ENCODE peak calls at places on chromosome 15, in ten cellular contexts. S is mammary epithelial cell; A is CD4-positive, alpha-beta T cell; N is tibial nerve; M is heart left ventricle; G is adrenal gland; O is body of pancreas; Y is esophagus muscularis mucosa; X is kidney; D is SK-N-SH. I is an unnamed sample.

GRCh38 chr15:56772868-56773639 is 39.7 kb upstream of the ZNF280D start:
- DNase-seq in S (no peak), A (no peak), N (no peak), M (no peak), G (no peak), O (no peak), Y (no peak), X (no peak), D (no peak), I (no peak)

GRCh38 chr15:60392986-60393811 is 4.6 kb downstream of the ANXA2 start:
- DNase-seq in S (peak), A (no peak), N (peak), M (no peak), G (peak), O (peak), Y (no peak), X (peak), D (no peak), I (no peak)

GRCh38 chr15:22968356-22968755 is 11.8 kb downstream of the CYFIP1 start:
- DNase-seq in S (peak), A (no peak), N (no peak), M (no peak), G (no peak), O (no peak), Y (no peak), X (no peak), D (no peak), I (no peak)

GRCh38 chr15:69784808-69785550 is 312.7 kb downstream of the TLE3 start:
- DNase-seq in S (no peak), A (no peak), N (no peak), M (no peak), G (no peak), O (no peak), Y (peak), X (no peak), D (no peak), I (no peak)

GRCh38 chr15:59002418-59002859 is 15.0 kb downstream of the RNF111 start:
- DNase-seq in S (no peak), A (no peak), N (no peak), M (no peak), G (no peak), O (no peak), Y (no peak), X (no peak), D (no peak), I (no peak)

GRCh38 chr15:40336129-40337122 is 4.3 kb downstream of the CCDC9B start:
- DNase-seq in S (no peak), A (no peak), N (no peak), M (peak), G (no peak), O (peak), Y (no peak), X (peak), D (no peak), I (peak)

GRCh38 chr15:92819312-92820232 is 80.6 kb upstream of the CHD2 start:
- DNase-seq in S (peak), A (no peak), N (no peak), M (no peak), G (no peak), O (no peak), Y (no peak), X (no peak), D (peak), I (no peak)

GRCh38 chr15:55742927-55743614 is at the start of gene PRTG:
- DNase-seq in S (peak), A (no peak), N (peak), M (peak), G (peak), O (peak), Y (no peak), X (peak), D (peak), I (peak)

GRCh38 chr15:65066001-65066634 is 1.7 kb downstream of the RASL12 start:
- DNase-seq in S (no peak), A (no peak), N (no peak), M (no peak), G (no peak), O (no peak), Y (no peak), X (no peak), D (no peak), I (no peak)

GRCh38 chr15:63264685-63265302 is 12.6 kb upstream of the APH1B start:
- DNase-seq in S (no peak), A (no peak), N (no peak), M (no peak), G (no peak), O (no peak), Y (no peak), X (no peak), D (peak), I (no peak)

GRCh38 chr15:33045066-33045810 is 149.3 kb downstream of the FMN1 start:
- DNase-seq in S (no peak), A (no peak), N (no peak), M (peak), G (no peak), O (no peak), Y (no peak), X (peak), D (no peak), I (no peak)

GRCh38 chr15:31377030-31377429 is 50.4 kb downstream of the KLF13 start:
- DNase-seq in S (no peak), A (no peak), N (no peak), M (peak), G (no peak), O (no peak), Y (no peak), X (peak), D (no peak), I (no peak)

GRCh38 chr15:29747837-29748417 is 74.3 kb downstream of the TJP1 start:
- DNase-seq in S (no peak), A (no peak), N (no peak), M (no peak), G (no peak), O (no peak), Y (no peak), X (no peak), D (peak), I (no peak)

GRCh38 chr15:94485148-94485719 is 253.9 kb downstream of the MCTP2 start:
- DNase-seq in S (no peak), A (no peak), N (no peak), M (no peak), G (no peak), O (no peak), Y (no peak), X (no peak), D (no peak), I (no peak)

GRCh38 chr15:31313223-31313622 is 13.4 kb upstream of the KLF13 start:
- DNase-seq in S (no peak), A (no peak), N (no peak), M (no peak), G (no peak), O (no peak), Y (no peak), X (no peak), D (no peak), I (no peak)

GRCh38 chr15:71677766-71678165 is 132.6 kb upstream of the NR2E3 start:
- DNase-seq in S (no peak), A (no peak), N (no peak), M (no peak), G (no peak), O (no peak), Y (no peak), X (no peak), D (no peak), I (peak)

GRCh38 chr15:67745059-67745993 is 80.0 kb upstream of the SKOR1 start:
- DNase-seq in S (peak), A (no peak), N (no peak), M (no peak), G (no peak), O (no peak), Y (no peak), X (no peak), D (no peak), I (no peak)

GRCh38 chr15:45111390-45112142 is 2.4 kb downstream of the DUOX2 start:
- DNase-seq in S (no peak), A (no peak), N (no peak), M (no peak), G (no peak), O (no peak), Y (no peak), X (no peak), D (peak), I (no peak)

DNA sequence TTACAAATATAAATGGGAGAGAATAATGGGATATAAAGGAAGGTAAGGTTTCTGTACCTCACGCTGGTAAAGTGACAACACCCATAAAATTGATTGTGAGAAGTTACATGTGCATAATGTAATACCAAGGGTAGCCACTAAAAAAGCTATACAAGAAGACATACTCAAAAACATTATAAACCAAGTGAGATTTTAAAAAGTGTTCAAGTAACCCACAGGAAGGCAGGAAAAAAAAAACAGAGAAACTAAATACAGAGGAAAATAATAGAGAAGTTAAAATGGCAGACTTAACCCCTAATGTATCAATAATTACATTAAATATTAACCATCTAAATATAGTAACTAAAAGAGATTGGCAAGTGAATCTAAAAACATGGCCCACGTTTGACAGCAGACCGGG is 76.3 kb downstream of the PCSK6 start:
- DNase-seq in S (no peak), A (no peak), N (no peak), M (no peak), G (no peak), O (no peak), Y (no peak), X (no peak), D (no peak), I (no peak)
- H3K27ac ChIP-seq in S (no peak), A (no peak), N (no peak), M (no peak), G (no peak), O (no peak), Y (no peak), X (no peak), D (no peak), I (no peak)

DNA sequence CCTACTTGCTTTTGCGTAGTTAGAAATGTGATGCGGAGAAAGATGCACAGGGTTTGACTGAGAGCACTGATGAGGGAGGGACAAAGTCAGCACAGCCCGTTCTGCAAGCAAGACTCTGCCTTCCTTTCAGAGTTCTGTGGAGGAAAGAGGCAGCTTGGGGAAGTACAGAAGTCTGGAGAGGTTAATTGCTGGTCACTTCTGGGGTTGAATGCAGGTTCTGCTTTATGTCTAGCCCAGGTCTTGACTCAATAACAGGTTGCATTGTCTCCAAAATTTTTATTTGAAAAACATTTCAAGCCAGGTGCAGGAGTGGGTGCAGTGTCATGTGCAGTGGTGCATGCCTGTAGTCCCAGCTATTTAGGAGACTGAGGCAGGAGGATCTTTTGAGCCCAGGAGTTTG is 461.7 kb downstream of the NR2F2 start:
- DNase-seq in S (no peak), A (no peak), N (no peak), M (no peak), G (no peak), O (no peak), Y (peak), X (no peak), D (no peak), I (no peak)
- TF ChIP-seq CTCF in S (no peak), A (no peak), N (no peak), M (no peak), G (no peak), O (no peak), Y (no peak), X (no peak), D (no peak), I (no peak)

DNA sequence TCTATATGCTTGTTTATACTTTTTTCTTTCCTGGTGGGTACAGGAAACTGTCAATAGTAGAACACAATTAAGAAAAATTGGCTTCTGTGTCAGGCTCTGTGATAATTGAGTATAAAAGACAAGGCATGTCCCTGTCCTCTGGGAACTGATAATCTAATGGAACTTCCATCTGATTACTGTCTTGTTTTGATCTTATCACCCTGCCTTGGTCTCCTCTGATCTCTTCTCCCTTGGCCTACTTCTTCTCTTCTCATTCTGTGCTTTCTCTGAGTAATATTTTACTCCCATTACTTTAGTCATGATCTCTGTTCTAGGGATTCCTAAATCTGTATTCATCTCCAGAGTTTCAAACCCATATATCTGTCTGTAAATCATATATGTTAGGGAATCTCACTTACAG is 14.6 kb downstream of the UBE2Q2 start:
- DNase-seq in S (no peak), A (no peak), N (no peak), M (no peak), G (no peak), O (no peak), Y (no peak), X (no peak), D (no peak), I (no peak)
- H3K27ac ChIP-seq in S (no peak), A (no peak), N (no peak), M (no peak), G (no peak), O (no peak), Y (no peak), X (no peak), D (no peak), I (no peak)

DNA sequence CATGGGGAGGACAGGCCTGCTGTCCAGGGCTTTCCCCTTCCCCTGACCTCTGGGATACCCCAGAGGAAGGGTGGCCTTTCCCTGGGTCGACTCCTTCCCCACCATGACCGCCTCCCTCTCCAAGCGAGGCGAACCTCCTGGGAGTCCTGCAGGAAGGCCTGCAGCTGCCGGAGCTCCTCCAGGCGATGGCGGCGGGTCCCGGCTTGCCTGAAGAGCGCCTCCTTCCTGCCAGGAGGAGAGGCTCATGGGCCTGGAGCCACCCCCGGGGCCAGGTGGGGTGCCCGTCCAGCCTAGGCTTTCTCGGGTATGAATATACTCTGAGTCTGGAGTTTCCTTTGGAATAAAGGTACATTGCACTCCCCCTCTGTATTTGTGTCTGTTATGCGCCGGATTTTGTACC is 20.1 kb downstream of the PLA2G4B start:
- DNase-seq in S (no peak), A (no peak), N (no peak), M (no peak), G (no peak), O (no peak), Y (no peak), X (no peak), D (no peak), I (no peak)
- TF ChIP-seq CTCF in S (no peak), A (no peak), N (no peak), M (no peak), G (no peak), O (no peak), Y (no peak), X (no peak), D (no peak), I (peak)

GRCh38 chr15:77622212-77622941 is 10.3 kb downstream of the LINGO1 start:
- DNase-seq in S (no peak), A (no peak), N (no peak), M (no peak), G (no peak), O (no peak), Y (no peak), X (peak), D (peak), I (no peak)

GRCh38 chr15:77620960-77621647 is 11.6 kb downstream of the LINGO1 start:
- DNase-seq in S (no peak), A (no peak), N (no peak), M (no peak), G (no peak), O (no peak), Y (no peak), X (no peak), D (no peak), I (no peak)

GRCh38 chr15:77623008-77623877 is 9.5 kb downstream of the LINGO1 start:
- DNase-seq in S (no peak), A (no peak), N (no peak), M (no peak), G (no peak), O (no peak), Y (no peak), X (no peak), D (peak), I (no peak)

GRCh38 chr15:77620297-77620696 is 12.4 kb downstream of the LINGO1 start:
- DNase-seq in S (no peak), A (no peak), N (no peak), M (no peak), G (no peak), O (no peak), Y (no peak), X (no peak), D (peak), I (no peak)

DNA sequence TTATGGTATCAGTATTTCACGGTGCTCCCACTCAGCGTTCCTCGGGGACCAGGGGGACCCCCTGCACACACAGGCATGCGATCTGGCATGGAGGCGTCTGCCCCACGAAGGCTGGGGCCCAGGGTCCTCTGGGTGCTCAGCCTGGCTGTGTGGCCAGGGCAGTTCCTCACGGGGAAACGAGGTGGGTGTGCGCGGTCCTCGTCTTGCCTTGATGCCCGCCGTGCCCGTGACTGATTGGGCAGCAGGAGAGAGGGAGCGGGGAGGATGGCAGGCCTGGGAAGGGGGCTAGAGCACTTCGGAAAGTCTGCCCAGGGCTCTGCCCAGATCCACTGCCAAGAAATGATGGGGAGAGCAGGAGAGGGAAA is 10.9 kb downstream of the LINGO1 start:
- DNase-seq in S (no peak), A (no peak), N (no peak), M (no peak), G (no peak), O (no peak), Y (no peak), X (no peak), D (no peak), I (no peak)
- H3K27ac ChIP-seq in S (no peak), A (no peak), N (no peak), M (no peak), G (no peak), O (no peak), Y (no peak), X (no peak), D (no peak), I (no peak)

DNA sequence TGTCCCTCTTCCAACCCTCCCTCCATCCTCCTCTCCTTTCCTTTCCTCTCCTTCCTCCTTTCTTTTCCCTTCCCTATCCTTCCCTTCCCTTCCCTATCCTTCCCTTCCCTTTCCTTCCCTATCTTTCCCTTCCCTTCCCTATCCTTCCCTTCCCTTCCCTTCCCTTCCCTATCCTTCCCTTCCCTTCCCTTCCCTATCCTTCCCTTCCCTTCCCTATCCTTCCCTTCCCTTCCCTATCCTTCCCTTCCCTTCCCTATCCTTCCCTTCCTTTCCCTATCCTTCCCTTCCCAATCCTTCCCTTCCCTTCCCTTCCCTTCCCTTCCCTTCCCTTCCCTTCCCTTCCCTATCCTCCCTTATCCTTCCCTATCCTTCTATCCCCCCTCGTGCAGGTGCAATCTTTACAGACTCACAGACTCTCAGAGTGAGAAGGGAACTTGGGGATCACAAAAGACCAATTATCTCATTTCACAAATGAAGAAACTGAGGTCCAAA is 31.5 kb downstream of the RASGRF1 start:
- DNase-seq in S (no peak), A (no peak), N (no peak), M (no peak), G (no peak), O (no peak), Y (no peak), X (no peak), D (no peak), I (no peak)
- TF ChIP-seq CTCF in S (no peak), A (no peak), N (no peak), M (no peak), G (no peak), O (no peak), Y (no peak), X (no peak), D (no peak), I (no peak)

GRCh38 chr15:89143503-89144162 is 55.4 kb downstream of the ABHD2 start:
- DNase-seq in S (peak), A (no peak), N (no peak), M (no peak), G (no peak), O (peak), Y (no peak), X (peak), D (peak), I (no peak)
- H3K27ac ChIP-seq in S (no peak), A (no peak), N (peak), M (peak), G (no peak), O (peak), Y (peak), X (no peak), D (peak), I (no peak)

GRCh38 chr15:80496101-80496500 is 91.9 kb downstream of the ARNT2 start:
- DNase-seq in S (no peak), A (no peak), N (no peak), M (no peak), G (no peak), O (no peak), Y (no peak), X (no peak), D (no peak), I (no peak)
- TF ChIP-seq CTCF in S (no peak), A (no peak), N (no peak), M (no peak), G (no peak), O (no peak), Y (no peak), X (no peak), D (no peak), I (no peak)